ENCODE peak calls at places on chromosome 6, in five cellular contexts. C is fibroblast of the aortic adventitia; L is NCI-H1105; F is CD8-positive, alpha-beta memory T cell; Y is AG04450. H is an unnamed sample.
A peak's percentile ranks its signal among the peaks of the same experiment; 100 is the strongest.

GRCh38 chr6:144581807-144582537 is 296.8 kb downstream of the UTRN start:
- DNase-seq in C (peak; percentile 43), L (peak; percentile 21), F (peak; percentile 18), Y (no peak), H (no peak)

GRCh38 chr6:27188885-27189418 is 58.5 kb upstream of the PRSS16 start:
- DNase-seq in C (peak; percentile 86), L (peak; percentile 79), F (peak; percentile 60), Y (peak; percentile 59), H (peak; percentile 91)

GRCh38 chr6:7166410-7167293 is 58.9 kb downstream of the RREB1 start:
- DNase-seq in C (peak; percentile 40), L (no peak), F (no peak), Y (peak; percentile 67), H (no peak)

GRCh38 chr6:4851035-4851434 is 74.8 kb downstream of the CDYL start:
- DNase-seq in C (no peak), L (no peak), F (no peak), Y (no peak), H (no peak)

GRCh38 chr6:132872923-132873322 is 58.6 kb downstream of the RPS12 start:
- DNase-seq in C (no peak), L (no peak), F (no peak), Y (no peak), H (no peak)

GRCh38 chr6:116616757-116617093 is 446 bp downstream of the RSPH4A start:
- DNase-seq in C (no peak), L (no peak), F (peak; percentile 3), Y (no peak), H (no peak)

GRCh38 chr6:87702589-87702945 is 534 bp upstream of the AKIRIN2 start:
- DNase-seq in C (no peak), L (peak; percentile 51), F (no peak), Y (no peak), H (no peak)

GRCh38 chr6:35508027-35508426 is 4.7 kb downstream of the TULP1 start:
- DNase-seq in C (no peak), L (no peak), F (no peak), Y (no peak), H (no peak)

GRCh38 chr6:7085911-7086310 is 21.9 kb upstream of the RREB1 start:
- DNase-seq in C (no peak), L (peak; percentile 68), F (no peak), Y (no peak), H (no peak)

GRCh38 chr6:19297880-19298279 is 539.3 kb upstream of the ID4 start:
- DNase-seq in C (no peak), L (peak; percentile 99), F (no peak), Y (no peak), H (no peak)

GRCh38 chr6:140225587-140226438 is 851.4 kb upstream of the CITED2 start:
- DNase-seq in C (peak; percentile 84), L (no peak), F (no peak), Y (no peak), H (no peak)

GRCh38 chr6:64750910-64751309 is 956.1 kb downstream of the EYS start:
- DNase-seq in C (no peak), L (no peak), F (no peak), Y (no peak), H (no peak)

GRCh38 chr6:2579241-2579761 is 171.4 kb downstream of the MYLK4 start:
- DNase-seq in C (peak; percentile 46), L (no peak), F (no peak), Y (no peak), H (no peak)

GRCh38 chr6:112038756-112039430 is 15.0 kb upstream of the CCN6 start:
- DNase-seq in C (peak; percentile 25), L (no peak), F (no peak), Y (no peak), H (no peak)

GRCh38 chr6:96624957-96625356 is 62.0 kb downstream of the FHL5 start:
- DNase-seq in C (no peak), L (no peak), F (no peak), Y (no peak), H (no peak)

GRCh38 chr6:111159628-111160027 is 72.3 kb downstream of the SLC16A10 start:
- DNase-seq in C (no peak), L (no peak), F (no peak), Y (no peak), H (no peak)

GRCh38 chr6:19818805-19819204 is 18.4 kb upstream of the ID4 start:
- DNase-seq in C (no peak), L (no peak), F (no peak), Y (no peak), H (no peak)

GRCh38 chr6:151075527-151075926 is 164.2 kb upstream of the AKAP12 start:
- DNase-seq in C (peak; percentile 46), L (no peak), F (no peak), Y (no peak), H (no peak)

GRCh38 chr6:160297310-160297709 is 38.7 kb upstream of the SLC22A2 start:
- DNase-seq in C (no peak), L (no peak), F (no peak), Y (no peak), H (no peak)

GRCh38 chr6:31530659-31531058 is 1.9 kb downstream of the MCCD1 start:
- DNase-seq in C (no peak), L (no peak), F (no peak), Y (no peak), H (no peak)

GRCh38 chr6:159107451-159108260 is 61.5 kb upstream of the FNDC1 start:
- DNase-seq in C (no peak), L (peak; percentile 59), F (peak; percentile 74), Y (no peak), H (no peak)

GRCh38 chr6:165662041-165662491 is 975 bp downstream of the PDE10A start:
- DNase-seq in C (peak; percentile 21), L (peak; percentile 54), F (no peak), Y (no peak), H (no peak)

GRCh38 chr6:153129873-153130514 is 1.1 kb downstream of the RGS17 start:
- DNase-seq in C (peak; percentile 25), L (no peak), F (no peak), Y (no peak), H (no peak)

GRCh38 chr6:119209452-119210205 is 131.2 kb upstream of the FAM184A start:
- DNase-seq in C (peak; percentile 30), L (no peak), F (no peak), Y (no peak), H (no peak)

GRCh38 chr6:32666420-32667300 is at the start of gene HLA-DQB1:
- DNase-seq in C (no peak), L (no peak), F (peak; percentile 17), Y (no peak), H (peak; percentile 10)

GRCh38 chr6:116667620-116668019 is 946 bp downstream of the ZUP1 start:
- DNase-seq in C (no peak), L (peak; percentile 10), F (no peak), Y (no peak), H (no peak)

GRCh38 chr6:73085362-73085975 is 139.8 kb downstream of the KHDC1L start:
- DNase-seq in C (no peak), L (no peak), F (no peak), Y (no peak), H (no peak)

GRCh38 chr6:79385893-79386292 is 151.3 kb downstream of the LCA5 start:
- DNase-seq in C (no peak), L (no peak), F (no peak), Y (no peak), H (no peak)

GRCh38 chr6:31158863-31159855 is 770 bp downstream of the TCF19 start:
- DNase-seq in C (peak; percentile 13), L (no peak), F (no peak), Y (no peak), H (no peak)

GRCh38 chr6:100426241-100426640 is 38.5 kb downstream of the SIM1 start:
- DNase-seq in C (no peak), L (no peak), F (no peak), Y (no peak), H (no peak)

GRCh38 chr6:168131464-168132415 is 52.7 kb upstream of the FRMD1 start:
- DNase-seq in C (no peak), L (no peak), F (no peak), Y (no peak), H (no peak)

GRCh38 chr6:36200998-36201596 is 4.6 kb downstream of the BRPF3 start:
- DNase-seq in C (no peak), L (no peak), F (no peak), Y (no peak), H (no peak)

GRCh38 chr6:75620387-75621304 is 19.0 kb downstream of the SENP6 start:
- DNase-seq in C (peak; percentile 66), L (no peak), F (no peak), Y (no peak), H (no peak)

GRCh38 chr6:132937466-132937906 is 123.1 kb downstream of the RPS12 start:
- DNase-seq in C (peak; percentile 31), L (peak; percentile 68), F (no peak), Y (no peak), H (peak; percentile 15)